ENCODE peak calls at places on chromosomes 4 and X, in six cellular contexts. One of them, this sample, is unnamed.

GRCh38 chr4:142548491-142548890 is 297.6 kb downstream of the INPP4B start:
- DNase-seq in A673: no peak
- DNase-seq in transverse colon: no peak
- DNase-seq in MM.1S: no peak
- DNase-seq in IMR-90: no peak
- DNase-seq in breast epithelium: no peak
- DNase-seq in this sample: no peak

GRCh38 chr4:108466936-108467902 is 153.2 kb upstream of the RPL34 start:
- DNase-seq in MM.1S: peak; percentile 98
- DNase-seq in IMR-90: peak; percentile 93
- DNase-seq in transverse colon: no peak
- DNase-seq in A673: no peak
- DNase-seq in breast epithelium: no peak
- DNase-seq in this sample: peak; percentile 20

GRCh38 chr4:109810580-109811387 is 4.8 kb upstream of the GAR1 start:
- DNase-seq in A673: no peak
- DNase-seq in transverse colon: peak; percentile 11
- DNase-seq in IMR-90: no peak
- DNase-seq in MM.1S: no peak
- DNase-seq in breast epithelium: no peak
- DNase-seq in this sample: no peak

GRCh38 chrX:37824491-37825224 is 22.7 kb downstream of the DYNLT3 start:
- DNase-seq in transverse colon: no peak
- DNase-seq in A673: no peak
- DNase-seq in IMR-90: no peak
- DNase-seq in MM.1S: no peak
- DNase-seq in breast epithelium: no peak
- DNase-seq in this sample: no peak

GRCh38 chr4:47349323-47349722 is 114.2 kb downstream of the COMMD8 start:
- DNase-seq in transverse colon: no peak
- DNase-seq in A673: no peak
- DNase-seq in breast epithelium: no peak
- DNase-seq in IMR-90: peak; percentile 89
- DNase-seq in MM.1S: no peak
- DNase-seq in this sample: no peak

GRCh38 chrX:148811236-148811635 is 310.8 kb downstream of the AFF2 start:
- DNase-seq in IMR-90: peak; percentile 0
- DNase-seq in transverse colon: no peak
- DNase-seq in breast epithelium: no peak
- DNase-seq in A673: no peak
- DNase-seq in MM.1S: no peak
- DNase-seq in this sample: no peak

GRCh38 chr4:83701041-83701440 is 165.1 kb downstream of the GPAT3 start:
- DNase-seq in MM.1S: no peak
- DNase-seq in A673: no peak
- DNase-seq in breast epithelium: no peak
- DNase-seq in transverse colon: no peak
- DNase-seq in IMR-90: no peak
- DNase-seq in this sample: no peak

GRCh38 chr4:6991771-6992557 is 51.2 kb upstream of the TADA2B start:
- DNase-seq in transverse colon: no peak
- DNase-seq in breast epithelium: no peak
- DNase-seq in IMR-90: peak; percentile 94
- DNase-seq in MM.1S: peak; percentile 75
- DNase-seq in A673: peak; percentile 24
- DNase-seq in this sample: no peak

GRCh38 chr4:89101256-89102161 is 9.8 kb upstream of the TIGD2 start:
- DNase-seq in IMR-90: no peak
- DNase-seq in MM.1S: peak; percentile 39
- DNase-seq in transverse colon: no peak
- DNase-seq in breast epithelium: no peak
- DNase-seq in A673: no peak
- DNase-seq in this sample: no peak

GRCh38 chrX:43655961-43656494 is at the start of gene MAOA:
- DNase-seq in MM.1S: no peak
- DNase-seq in breast epithelium: peak; percentile 54
- DNase-seq in A673: peak; percentile 50
- DNase-seq in transverse colon: peak; percentile 88
- DNase-seq in IMR-90: no peak
- DNase-seq in this sample: no peak

GRCh38 chr4:100898844-100899243 is 381.0 kb upstream of the EMCN start:
- DNase-seq in breast epithelium: no peak
- DNase-seq in MM.1S: no peak
- DNase-seq in transverse colon: no peak
- DNase-seq in A673: no peak
- DNase-seq in IMR-90: no peak
- DNase-seq in this sample: no peak

GRCh38 chr4:26074672-26075071 is 160.7 kb downstream of the SMIM20 start:
- DNase-seq in A673: no peak
- DNase-seq in MM.1S: no peak
- DNase-seq in breast epithelium: no peak
- DNase-seq in transverse colon: no peak
- DNase-seq in IMR-90: no peak
- DNase-seq in this sample: peak; percentile 49

GRCh38 chr4:85790582-85790981 is 315.6 kb downstream of the ARHGAP24 start:
- DNase-seq in IMR-90: peak; percentile 79
- DNase-seq in MM.1S: no peak
- DNase-seq in transverse colon: no peak
- DNase-seq in A673: no peak
- DNase-seq in breast epithelium: no peak
- DNase-seq in this sample: no peak

GRCh38 chr4:972651-973424 is 531 bp downstream of the DGKQ start:
- DNase-seq in IMR-90: no peak
- DNase-seq in MM.1S: no peak
- DNase-seq in transverse colon: peak; percentile 54
- DNase-seq in breast epithelium: no peak
- DNase-seq in A673: peak; percentile 19
- DNase-seq in this sample: peak; percentile 62

GRCh38 chrX:108177321-108177990 is 85.9 kb downstream of the ATG4A start:
- DNase-seq in transverse colon: no peak
- DNase-seq in breast epithelium: no peak
- DNase-seq in IMR-90: no peak
- DNase-seq in A673: no peak
- DNase-seq in MM.1S: no peak
- DNase-seq in this sample: no peak

GRCh38 chr4:20288846-20289512 is 37.3 kb downstream of the SLIT2 start:
- DNase-seq in MM.1S: no peak
- DNase-seq in IMR-90: peak; percentile 47
- DNase-seq in A673: peak; percentile 40
- DNase-seq in transverse colon: no peak
- DNase-seq in breast epithelium: no peak
- DNase-seq in this sample: no peak

GRCh38 chr4:77617203-77617602 is 11.6 kb downstream of the CXCL13 start:
- DNase-seq in MM.1S: no peak
- DNase-seq in breast epithelium: no peak
- DNase-seq in A673: peak; percentile 0
- DNase-seq in IMR-90: no peak
- DNase-seq in transverse colon: no peak
- DNase-seq in this sample: no peak

GRCh38 chrX:25004485-25005032 is 11.2 kb downstream of the ARX start:
- DNase-seq in A673: no peak
- DNase-seq in IMR-90: no peak
- DNase-seq in transverse colon: no peak
- DNase-seq in breast epithelium: no peak
- DNase-seq in MM.1S: no peak
- DNase-seq in this sample: no peak
- H3K27me3 ChIP-seq in A673: no peaks in the 10 kb centered on the region
- H3K27me3 ChIP-seq in IMR-90: peaks cover 72% of the 10 kb centered on the region
- H3K27me3 ChIP-seq in transverse colon: peaks cover 77% of the 10 kb centered on the region
- H3K27me3 ChIP-seq in breast epithelium: no peaks in the 10 kb centered on the region
- H3K27me3 ChIP-seq in MM.1S: peaks cover 16% of the 10 kb centered on the region
- H3K27me3 ChIP-seq in this sample: no peaks in the 10 kb centered on the region

GRCh38 chr4:168845897-168846296 is 164.2 kb downstream of the CBR4 start:
- DNase-seq in MM.1S: no peak
- DNase-seq in IMR-90: no peak
- DNase-seq in breast epithelium: no peak
- DNase-seq in transverse colon: no peak
- DNase-seq in A673: no peak
- DNase-seq in this sample: no peak

GRCh38 chr4:168844261-168845039 is 165.6 kb downstream of the CBR4 start:
- DNase-seq in transverse colon: no peak
- DNase-seq in IMR-90: peak; percentile 91
- DNase-seq in breast epithelium: no peak
- DNase-seq in A673: no peak
- DNase-seq in MM.1S: no peak
- DNase-seq in this sample: no peak

GRCh38 chr4:168848112-168848511 is 161.9 kb downstream of the CBR4 start:
- DNase-seq in breast epithelium: no peak
- DNase-seq in IMR-90: no peak
- DNase-seq in transverse colon: no peak
- DNase-seq in A673: peak; percentile 29
- DNase-seq in MM.1S: no peak
- DNase-seq in this sample: no peak

GRCh38 chr4:168848977-168849687 is 160.9 kb downstream of the CBR4 start:
- DNase-seq in breast epithelium: no peak
- DNase-seq in MM.1S: no peak
- DNase-seq in A673: peak; percentile 88
- DNase-seq in transverse colon: no peak
- DNase-seq in IMR-90: peak; percentile 59
- DNase-seq in this sample: no peak

GRCh38 chr4:168846414-168846813 is 163.6 kb downstream of the CBR4 start:
- DNase-seq in MM.1S: no peak
- DNase-seq in A673: no peak
- DNase-seq in transverse colon: no peak
- DNase-seq in breast epithelium: no peak
- DNase-seq in IMR-90: no peak
- DNase-seq in this sample: no peak
- H3K4me1 ChIP-seq in MM.1S: peaks cover 14% of the 10 kb centered on the region
- H3K4me1 ChIP-seq in A673: peaks cover 20% of the 10 kb centered on the region
- H3K4me1 ChIP-seq in transverse colon: peaks cover 85% of the 10 kb centered on the region
- H3K4me1 ChIP-seq in breast epithelium: peaks cover 11% of the 10 kb centered on the region
- H3K4me1 ChIP-seq in IMR-90: peaks cover 28% of the 10 kb centered on the region
- H3K4me1 ChIP-seq in this sample: no peaks in the 10 kb centered on the region

DNA sequence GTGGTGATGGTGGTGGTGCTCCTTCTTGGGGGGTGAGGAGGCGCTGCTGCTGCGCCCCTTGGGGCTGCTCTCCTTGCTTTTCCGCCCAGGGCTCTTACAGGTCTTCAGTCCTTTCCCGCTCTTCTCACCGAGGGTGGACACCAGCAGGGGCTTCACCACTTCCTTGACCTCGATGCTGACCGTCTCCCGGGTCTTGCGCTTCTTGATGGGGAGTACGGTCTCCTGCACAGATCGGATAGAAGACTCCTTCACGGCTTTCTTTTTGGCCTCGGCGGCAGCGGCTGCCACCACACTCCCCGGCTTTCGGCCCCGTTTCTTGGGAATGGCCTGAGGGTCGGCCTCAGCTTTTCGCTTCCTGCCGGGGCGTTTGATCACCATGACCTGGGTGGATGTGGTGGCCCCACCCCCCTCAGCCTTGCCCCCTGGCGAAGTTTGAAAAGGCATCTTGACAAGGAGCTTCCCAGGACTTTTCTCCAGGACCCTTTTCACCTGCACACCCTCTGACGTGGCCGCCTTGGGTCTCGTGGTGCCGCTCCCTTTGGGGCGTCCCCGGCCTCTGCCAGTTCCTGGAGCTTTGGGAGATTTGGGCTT is 11.1 kb upstream of the IRAK1 start:
- DNase-seq in MM.1S: no peak
- DNase-seq in breast epithelium: no peak
- DNase-seq in A673: no peak
- DNase-seq in IMR-90: no peak
- DNase-seq in transverse colon: no peak
- DNase-seq in this sample: no peak
- H3K27me3 ChIP-seq in MM.1S: no peaks in the 10 kb centered on the region
- H3K27me3 ChIP-seq in breast epithelium: no peaks in the 10 kb centered on the region
- H3K27me3 ChIP-seq in A673: peaks cover 5% of the 10 kb centered on the region
- H3K27me3 ChIP-seq in IMR-90: no peaks in the 10 kb centered on the region
- H3K27me3 ChIP-seq in transverse colon: no peaks in the 10 kb centered on the region
- H3K27me3 ChIP-seq in this sample: no peaks in the 10 kb centered on the region

GRCh38 chr4:186687263-186687662 is 36.4 kb downstream of the FAT1 start:
- DNase-seq in MM.1S: no peak
- DNase-seq in breast epithelium: no peak
- DNase-seq in A673: no peak
- DNase-seq in transverse colon: no peak
- DNase-seq in IMR-90: no peak
- DNase-seq in this sample: no peak
- H3K4me1 ChIP-seq in MM.1S: no peaks in the 10 kb centered on the region
- H3K4me1 ChIP-seq in breast epithelium: no peaks in the 10 kb centered on the region
- H3K4me1 ChIP-seq in A673: peaks cover 65% of the 10 kb centered on the region
- H3K4me1 ChIP-seq in transverse colon: peaks cover 52% of the 10 kb centered on the region
- H3K4me1 ChIP-seq in IMR-90: peaks cover 30% of the 10 kb centered on the region
- H3K4me1 ChIP-seq in this sample: no peaks in the 10 kb centered on the region

DNA sequence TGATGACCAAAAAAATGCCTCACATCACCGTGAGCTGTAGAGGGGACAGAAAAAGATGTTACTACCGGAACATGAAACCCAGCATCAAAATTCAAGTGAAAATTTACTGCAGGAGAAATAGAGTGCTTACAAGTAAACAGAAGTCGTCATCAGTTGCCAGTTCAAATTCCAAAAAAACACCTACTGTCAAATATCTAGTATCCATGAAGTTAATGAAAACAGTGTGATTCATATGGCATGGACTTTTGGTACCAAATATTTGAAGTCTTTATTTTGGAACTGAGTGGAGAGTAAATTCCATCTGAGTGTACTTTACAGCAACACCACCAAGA is 388.9 kb upstream of the SPOCK3 start:
- DNase-seq in IMR-90: no peak
- DNase-seq in breast epithelium: no peak
- DNase-seq in transverse colon: no peak
- DNase-seq in A673: no peak
- DNase-seq in MM.1S: no peak
- DNase-seq in this sample: no peak
- H3K27me3 ChIP-seq in IMR-90: no peaks in the 10 kb centered on the region
- H3K27me3 ChIP-seq in breast epithelium: no peaks in the 10 kb centered on the region
- H3K27me3 ChIP-seq in transverse colon: no peaks in the 10 kb centered on the region
- H3K27me3 ChIP-seq in A673: no peaks in the 10 kb centered on the region
- H3K27me3 ChIP-seq in MM.1S: no peaks in the 10 kb centered on the region
- H3K27me3 ChIP-seq in this sample: no peaks in the 10 kb centered on the region

GRCh38 chr4:69092980-69093568 is 3.2 kb upstream of the UGT2B7 start:
- DNase-seq in A673: no peak
- DNase-seq in MM.1S: no peak
- DNase-seq in breast epithelium: no peak
- DNase-seq in IMR-90: no peak
- DNase-seq in transverse colon: no peak
- DNase-seq in this sample: no peak
- H3K4me1 ChIP-seq in A673: no peaks in the 10 kb centered on the region
- H3K4me1 ChIP-seq in MM.1S: no peaks in the 10 kb centered on the region
- H3K4me1 ChIP-seq in breast epithelium: no peaks in the 10 kb centered on the region
- H3K4me1 ChIP-seq in IMR-90: peaks cover 7% of the 10 kb centered on the region
- H3K4me1 ChIP-seq in transverse colon: peaks cover 20% of the 10 kb centered on the region
- H3K4me1 ChIP-seq in this sample: no peaks in the 10 kb centered on the region

DNA sequence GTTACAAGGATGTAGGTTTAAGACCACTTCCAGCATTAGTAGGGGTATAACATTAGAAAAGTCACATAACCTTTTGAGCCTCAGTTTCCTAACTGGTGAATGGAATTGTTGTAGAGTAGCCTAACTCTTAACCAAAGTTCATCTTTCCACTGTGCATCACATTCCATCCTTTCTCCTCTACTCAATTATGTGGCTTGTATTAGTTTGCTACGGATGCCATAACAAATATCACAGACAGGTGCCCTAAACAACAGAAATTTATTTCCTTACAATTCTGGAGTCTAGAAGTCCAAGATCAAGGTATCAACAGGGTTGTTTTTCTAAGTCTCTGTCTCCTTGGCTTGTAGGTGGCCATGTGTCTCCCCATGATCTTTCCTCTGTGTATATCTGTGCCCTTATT is 231.9 kb downstream of the RASL11B start:
- DNase-seq in MM.1S: no peak
- DNase-seq in A673: no peak
- DNase-seq in IMR-90: no peak
- DNase-seq in breast epithelium: no peak
- DNase-seq in transverse colon: no peak
- DNase-seq in this sample: no peak
- H3K27me3 ChIP-seq in MM.1S: no peaks in the 10 kb centered on the region
- H3K27me3 ChIP-seq in A673: no peaks in the 10 kb centered on the region
- H3K27me3 ChIP-seq in IMR-90: no peaks in the 10 kb centered on the region
- H3K27me3 ChIP-seq in breast epithelium: no peaks in the 10 kb centered on the region
- H3K27me3 ChIP-seq in transverse colon: no peaks in the 10 kb centered on the region
- H3K27me3 ChIP-seq in this sample: no peaks in the 10 kb centered on the region